ENCODE peak calls at places on chromosomes 12 and 14, in six cellular contexts. V, F, P, B, G and M are unnamed samples.

GRCh38 chr12:93139028-93139665 is 210.1 kb upstream of the EEA1 start:
- DNase-seq in V (peak; percentile 58), P (no peak), B (no peak), F (no peak), G (no peak), M (peak; percentile 9)

GRCh38 chr12:8033153-8034044 is 883 bp downstream of the FOXJ2 start:
- DNase-seq in P (peak; percentile 65), B (peak; percentile 91), G (no peak), F (peak; percentile 84), V (no peak), M (peak; percentile 66)

GRCh38 chr12:11894890-11895289 is 175.8 kb upstream of the BCL2L14 start:
- DNase-seq in B (no peak), G (no peak), P (no peak), V (no peak), F (no peak), M (no peak)

GRCh38 chr12:95303476-95303875 is 85.9 kb downstream of the VEZT start:
- DNase-seq in F (no peak), P (no peak), G (no peak), B (no peak), V (no peak), M (no peak)

GRCh38 chr14:87139299-87139698 is 853.7 kb downstream of the GALC start:
- DNase-seq in V (no peak), G (no peak), B (no peak), F (no peak), P (no peak), M (no peak)

GRCh38 chr14:54772451-54772881 is 130.2 kb downstream of the GCH1 start:
- DNase-seq in V (no peak), G (no peak), B (no peak), F (no peak), P (no peak), M (no peak)

GRCh38 chr12:67161322-67161918 is 107.7 kb upstream of the CAND1 start:
- DNase-seq in V (peak; percentile 24), B (peak; percentile 63), P (peak; percentile 36), G (peak; percentile 6), F (peak; percentile 18), M (no peak)

GRCh38 chr14:33909380-33910084 is 41.3 kb downstream of the EGLN3 start:
- DNase-seq in G (no peak), B (no peak), P (no peak), F (no peak), V (no peak), M (no peak)

GRCh38 chr12:84585996-84586395 is 326.6 kb downstream of the SLC6A15 start:
- DNase-seq in G (no peak), B (no peak), P (no peak), V (no peak), F (no peak), M (no peak)

GRCh38 chr12:56991319-56991906 is 14.9 kb downstream of the ZBTB39 start:
- DNase-seq in F (peak; percentile 87), G (no peak), V (peak; percentile 78), P (peak; percentile 20), B (peak; percentile 38), M (peak; percentile 30)

GRCh38 chr14:91403069-91403600 is 14.5 kb downstream of the CCDC88C start:
- DNase-seq in F (no peak), V (no peak), G (no peak), B (no peak), P (no peak), M (no peak)

GRCh38 chr12:62933871-62934798 is 815 bp downstream of the PPM1H start:
- DNase-seq in V (peak; percentile 59), F (peak; percentile 79), P (no peak), G (no peak), B (peak; percentile 48), M (peak; percentile 68)

GRCh38 chr12:59517522-59517921 is 78.3 kb upstream of the SLC16A7 start:
- DNase-seq in F (no peak), G (no peak), B (no peak), P (no peak), V (no peak), M (no peak)

GRCh38 chr12:111773801-111774551 is 7.2 kb downstream of the ALDH2 start:
- DNase-seq in G (no peak), V (peak; percentile 66), P (peak; percentile 88), F (peak; percentile 93), B (peak; percentile 80), M (no peak)

GRCh38 chr14:53167602-53168328 is 14.6 kb upstream of the DDHD1 start:
- DNase-seq in P (peak; percentile 48), F (no peak), G (no peak), B (no peak), V (no peak), M (no peak)

GRCh38 chr12:63302269-63302940 is 151.4 kb upstream of the AVPR1A start:
- DNase-seq in F (no peak), G (no peak), B (no peak), V (no peak), P (no peak), M (no peak)

GRCh38 chr12:52151859-52152783 is 39.7 kb downstream of the KRT80 start:
- DNase-seq in P (peak; percentile 37), G (peak; percentile 43), B (peak; percentile 70), V (peak; percentile 22), F (peak; percentile 93), M (no peak)

GRCh38 chr14:80269338-80269935 is 58.1 kb upstream of the DIO2 start:
- DNase-seq in F (no peak), V (no peak), G (no peak), B (no peak), P (no peak), M (no peak)

GRCh38 chr12:130342442-130342841 is 4.8 kb downstream of the PIWIL1 start:
- DNase-seq in P (no peak), F (no peak), V (no peak), B (no peak), G (no peak), M (no peak)

GRCh38 chr14:61388173-61388975 is 67.0 kb downstream of the PRKCH start:
- DNase-seq in F (no peak), B (no peak), G (no peak), P (no peak), V (peak; percentile 29), M (peak; percentile 27)

GRCh38 chr14:104100171-104101085 is 14.9 kb downstream of the ASPG start:
- DNase-seq in G (no peak), F (peak; percentile 43), P (no peak), V (no peak), B (no peak), M (no peak)

GRCh38 chr14:85165091-85165490 is 364.9 kb upstream of the FLRT2 start:
- DNase-seq in G (no peak), P (peak; percentile 8), B (no peak), F (no peak), V (no peak), M (no peak)